ENCODE peak calls at places on chromosome 18, in seven cellular contexts. E is Calu3; N is activated T-cell treated with anti-CD3 and anti-CD28 coated beads, Interleukin-2, amount 50 U/mL, for 48 hours; L is NCI-H1694; G is NCI-H2029 treated with DMSO at 0.1 percent for 48 hours; C is HT1080; Y is GM20000. H is an unnamed sample.

GRCh38 chr18:48825101-48825745 is 125.5 kb downstream of the SMAD7 start:
- DNase-seq in E (no peak), N (peak), L (no peak), G (no peak), C (no peak), Y (no peak), H (no peak)

GRCh38 chr18:33611525-33612135 is 33.6 kb downstream of the ASXL3 start:
- DNase-seq in E (no peak), N (no peak), L (no peak), G (no peak), C (no peak), Y (no peak), H (no peak)

GRCh38 chr18:74715865-74716712 is 118.4 kb downstream of the ZNF407 start:
- DNase-seq in E (no peak), N (no peak), L (no peak), G (no peak), C (no peak), Y (no peak), H (no peak)

GRCh38 chr18:69239849-69240248 is 160.8 kb upstream of the DOK6 start:
- DNase-seq in E (no peak), N (no peak), L (no peak), G (no peak), C (no peak), Y (no peak), H (no peak)

GRCh38 chr18:34789768-34790344 is 79.8 kb downstream of the DTNA start:
- DNase-seq in E (no peak), N (no peak), L (no peak), G (no peak), C (peak), Y (no peak), H (no peak)

GRCh38 chr18:27540126-27540525 is 355.0 kb upstream of the CHST9 start:
- DNase-seq in E (no peak), N (no peak), L (no peak), G (no peak), C (no peak), Y (no peak), H (no peak)

GRCh38 chr18:63292844-63293683 is 26.5 kb downstream of the BCL2 start:
- DNase-seq in E (no peak), N (peak), L (no peak), G (no peak), C (no peak), Y (peak), H (no peak)

GRCh38 chr18:45962866-45963265 is 4.3 kb downstream of the EPG5 start:
- DNase-seq in E (no peak), N (no peak), L (no peak), G (no peak), C (peak), Y (no peak), H (no peak)

H was measured in mucosa of gallbladder.